ENCODE peak calls at places on chromosomes 5 and 9, in four cellular contexts. A is ascending aorta, G is breast epithelium, Q is hepatocyte. U is an unnamed sample.
A peak's percentile ranks its signal among the peaks of the same experiment; 100 is the strongest.

GRCh38 chr5:131684595-131684994 is 49.6 kb upstream of the RAPGEF6 start:
- DNase-seq in G (no peak), A (no peak), Q (no peak), U (no peak)

GRCh38 chr5:146340260-146341081 is 1.8 kb downstream of the POU4F3 start:
- DNase-seq in G (peak; percentile 18), Q (peak; percentile 80), A (peak; percentile 79), U (no peak)

GRCh38 chr9:76512826-76513225 is 53.8 kb downstream of the GCNT1 start:
- DNase-seq in Q (no peak), G (no peak), A (no peak), U (no peak)

GRCh38 chr9:79360387-79361347 is 211.1 kb upstream of the TLE4 start:
- DNase-seq in Q (no peak), G (no peak), A (no peak), U (no peak)

GRCh38 chr9:16680965-16681658 is 189.4 kb downstream of the BNC2 start:
- DNase-seq in G (no peak), A (no peak), Q (peak; percentile 22), U (no peak)

GRCh38 chr5:42772265-42772993 is 15.8 kb downstream of the CCDC152 start:
- DNase-seq in G (no peak), Q (no peak), A (no peak), U (no peak)

GRCh38 chr5:144487761-144488160 is 317.1 kb downstream of the KCTD16 start:
- DNase-seq in A (no peak), Q (no peak), G (no peak), U (no peak)

GRCh38 chr9:96440671-96441199 is 9.2 kb upstream of the HABP4 start:
- DNase-seq in A (no peak), Q (no peak), G (no peak), U (no peak)

GRCh38 chr5:137507150-137507549 is 8.0 kb upstream of the SPOCK1 start:
- DNase-seq in G (no peak), Q (no peak), A (no peak), U (no peak)

DNA sequence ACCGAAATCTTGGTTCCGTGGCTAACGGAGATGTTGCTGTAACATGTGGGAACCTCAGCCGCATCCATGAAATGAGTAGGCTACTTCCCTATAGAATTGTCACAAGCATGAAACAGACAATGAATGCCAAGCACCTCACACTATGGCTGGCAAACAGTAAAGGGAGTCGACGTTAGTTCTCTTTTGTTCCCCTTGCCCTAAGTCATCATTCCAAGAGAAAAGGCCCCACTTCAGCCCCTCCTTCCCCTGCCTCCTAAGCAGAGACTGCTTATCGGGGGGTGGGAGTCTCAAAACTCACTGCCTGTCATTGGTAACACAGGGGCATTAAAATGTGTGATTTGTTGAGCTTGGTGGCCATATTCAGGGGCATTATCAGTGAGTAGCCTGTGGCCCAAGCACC is 159.6 kb downstream of the MAPKAP1 start:
- DNase-seq in A (no peak), Q (no peak), G (no peak), U (no peak)
- H3K27ac ChIP-seq in A (no peak overlapping the region), Q (no peak overlapping the region), G (no peak overlapping the region), U (no peak overlapping the region)

GRCh38 chr9:113581865-113582697 is 118.6 kb downstream of the RGS3 start:
- DNase-seq in Q (no peak), A (peak; percentile 88), G (peak; percentile 56), U (no peak)

GRCh38 chr9:113582698-113583200 is 119.2 kb downstream of the RGS3 start:
- DNase-seq in G (no peak), Q (no peak), A (no peak), U (no peak)

GRCh38 chr9:113580041-113580953 is 116.8 kb downstream of the RGS3 start:
- DNase-seq in Q (no peak), A (peak; percentile 96), G (peak; percentile 88), U (no peak)

GRCh38 chr9:113579270-113580040 is 115.9 kb downstream of the RGS3 start:
- DNase-seq in G (no peak), A (no peak), Q (no peak), U (no peak)

DNA sequence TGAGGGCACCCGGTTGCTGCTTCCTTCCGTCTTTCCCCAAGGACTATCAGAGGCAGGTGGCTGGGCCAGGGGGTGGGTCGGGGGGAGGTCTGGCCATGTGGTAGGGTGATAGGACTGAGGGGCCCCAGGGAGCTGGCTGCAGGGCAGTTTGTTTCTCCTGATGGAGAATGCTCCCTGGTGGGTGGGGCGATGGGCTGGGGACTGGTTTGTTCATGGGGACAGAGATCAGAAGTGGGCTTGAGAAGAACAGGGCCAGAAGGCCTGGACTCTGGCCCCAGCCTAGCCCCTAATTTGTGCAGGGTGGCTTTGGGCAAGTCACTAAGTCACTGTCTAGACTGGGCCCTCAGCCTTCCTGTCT is 117.4 kb downstream of the RGS3 start:
- DNase-seq in G (no peak), A (no peak), Q (no peak), U (no peak)
- H3K27ac ChIP-seq in G (peak overlapping the region; percentile 89), A (peak overlapping the region; percentile 96), Q (no peak overlapping the region), U (peak overlapping the region; percentile 77)

GRCh38 chr5:160312960-160313734 is 783 bp upstream of the CCNJL start:
- DNase-seq in G (no peak), A (no peak), Q (no peak), U (no peak)

GRCh38 chr5:160312139-160312959 is at the start of gene CCNJL:
- DNase-seq in Q (peak; percentile 85), G (peak; percentile 36), A (peak; percentile 65), U (no peak)

GRCh38 chr5:160317447-160317846 is 5.1 kb upstream of the CCNJL start:
- DNase-seq in G (no peak), A (no peak), Q (no peak), U (no peak)

GRCh38 chr5:160318409-160318808 is 6.0 kb upstream of the CCNJL start:
- DNase-seq in Q (no peak), A (no peak), G (no peak), U (no peak)

DNA sequence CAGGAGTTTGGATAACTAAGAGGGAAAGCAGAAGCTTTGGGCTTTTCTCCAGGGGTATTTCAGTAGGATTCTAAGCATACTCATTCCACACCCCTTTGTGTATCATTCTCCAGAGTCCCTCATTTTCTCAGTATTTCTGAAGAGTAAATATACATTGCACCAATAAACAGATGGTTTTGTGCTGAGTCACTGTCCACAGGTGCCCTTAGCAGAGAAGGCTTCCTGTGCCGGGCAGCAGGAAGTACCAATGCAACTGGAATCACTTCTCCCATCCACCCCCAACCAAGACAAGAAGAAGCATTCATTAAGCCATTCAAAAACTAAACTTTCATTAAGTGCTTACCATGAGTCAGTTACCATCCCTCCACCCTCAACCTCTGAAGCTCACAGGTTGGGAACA is 3.6 kb upstream of the CCNJL start:
- DNase-seq in G (no peak), A (no peak), Q (peak; percentile 70), U (peak; percentile 69)
- H3K27ac ChIP-seq in G (no peak overlapping the region), A (no peak overlapping the region), Q (peak overlapping the region; percentile 49), U (peak overlapping the region; percentile 86)

GRCh38 chr5:95946451-95946850 is 15.2 kb downstream of the ELL2 start:
- DNase-seq in Q (no peak), G (no peak), A (no peak), U (no peak)
- H3K27ac ChIP-seq in Q (no peak overlapping the region), G (no peak overlapping the region), A (no peak overlapping the region), U (peak overlapping the region; percentile 22)

GRCh38 chr9:126365780-126366179 is 39.2 kb downstream of the MVB12B start:
- DNase-seq in Q (no peak), G (no peak), A (no peak), U (no peak)

GRCh38 chr9:126366366-126367011 is 39.9 kb downstream of the MVB12B start:
- DNase-seq in G (no peak), Q (no peak), A (no peak), U (no peak)

GRCh38 chr9:126361810-126362238 is 35.2 kb downstream of the MVB12B start:
- DNase-seq in G (no peak), A (no peak), Q (no peak), U (no peak)

GRCh38 chr9:126363250-126363649 is 36.6 kb downstream of the MVB12B start:
- DNase-seq in Q (no peak), G (no peak), A (no peak), U (no peak)

DNA sequence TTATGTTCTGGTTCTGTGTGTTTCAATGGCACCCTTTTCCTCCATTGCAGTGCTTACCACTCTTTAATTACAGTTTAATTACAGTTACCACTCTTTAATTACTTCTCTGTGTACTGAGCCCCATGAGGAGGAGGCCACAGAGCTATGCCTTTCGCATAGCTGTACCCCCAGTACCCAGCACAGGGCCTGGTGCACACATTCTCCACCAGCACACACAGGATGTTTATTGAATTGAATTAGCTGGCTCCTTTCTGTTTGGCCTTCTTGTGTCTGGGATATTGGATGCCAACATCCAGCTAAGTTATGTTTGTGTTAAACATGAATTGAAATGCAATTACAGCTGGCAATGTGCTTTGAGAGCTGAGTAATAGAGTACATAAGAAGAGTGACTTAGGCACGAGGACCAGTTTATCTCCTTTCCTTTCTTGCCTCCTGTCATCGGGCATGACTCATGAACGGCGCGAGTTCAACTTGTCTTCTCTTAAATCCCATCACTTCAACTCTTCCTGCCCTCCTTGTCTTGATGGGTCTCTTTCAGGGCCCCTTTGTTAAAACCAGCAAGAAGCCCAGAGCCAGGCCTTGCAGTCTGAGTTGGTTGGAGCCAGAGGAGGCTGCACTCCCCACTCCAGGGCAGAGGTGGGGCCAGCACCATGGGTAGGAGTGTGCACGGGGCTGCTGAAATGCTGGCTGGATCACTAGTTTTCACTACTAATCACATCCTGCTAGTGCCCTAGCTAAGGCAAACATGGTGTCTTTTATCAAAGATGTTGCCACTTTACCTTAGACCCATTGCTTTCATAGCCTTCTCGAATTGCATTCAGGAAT is 37.4 kb downstream of the MVB12B start:
- DNase-seq in G (no peak), A (no peak), Q (no peak), U (peak; percentile 78)
- H3K27ac ChIP-seq in G (no peak overlapping the region), A (no peak overlapping the region), Q (peak overlapping the region; percentile 56), U (no peak overlapping the region)

DNA sequence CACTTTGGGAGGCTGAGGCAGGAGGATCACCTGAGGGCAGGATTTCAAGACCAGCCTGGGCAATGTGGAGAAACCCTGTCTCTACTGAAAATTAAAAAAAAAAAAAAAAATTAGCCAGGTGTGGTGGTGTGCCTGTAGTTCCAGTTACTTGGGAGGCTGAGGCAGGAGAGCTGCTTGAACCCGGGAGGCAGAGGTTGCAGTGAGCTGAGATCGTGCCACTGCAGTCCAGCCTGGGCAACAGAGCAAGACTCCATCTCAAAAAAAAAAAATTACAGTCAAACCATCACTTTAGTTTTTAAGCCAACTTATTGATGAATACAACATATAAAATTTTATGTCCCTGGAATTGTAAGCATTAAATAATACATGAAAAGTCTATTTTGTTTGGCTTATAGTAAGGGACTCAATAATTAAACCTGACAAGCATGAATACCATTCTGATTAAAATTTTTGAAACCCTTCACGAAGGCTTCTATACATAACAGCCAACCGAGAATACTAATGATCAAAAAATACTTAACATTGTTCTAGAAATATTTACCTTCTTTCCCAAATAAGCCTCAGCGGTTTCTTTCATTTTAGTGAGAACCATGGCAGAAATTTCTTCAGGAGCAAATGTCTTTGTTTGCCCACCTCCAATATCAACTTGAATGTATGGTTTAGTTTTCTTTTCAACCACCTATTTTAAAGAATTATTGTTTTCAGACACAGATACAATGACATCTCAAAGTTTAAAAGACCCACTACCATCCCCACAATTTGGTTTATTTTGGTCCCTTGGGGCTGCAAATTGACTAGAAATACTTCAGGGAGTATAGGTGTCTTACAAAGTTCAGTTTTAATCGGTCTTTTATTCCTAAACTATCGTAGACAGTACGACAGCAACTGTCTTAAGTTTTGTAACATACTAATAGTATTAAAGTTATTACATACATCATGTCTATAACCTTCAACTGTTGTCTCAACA is 1.2 kb downstream of the HSPA5 start:
- DNase-seq in Q (no peak), A (no peak), G (no peak), U (no peak)
- H3K27ac ChIP-seq in Q (peak overlapping the region; percentile 84), A (peak overlapping the region; percentile 97), G (peak overlapping the region; percentile 98), U (peak overlapping the region; percentile 96)

U was measured in epithelial cell of prostate.